ENCODE peak calls at places on chromosomes 12 and 14, in four cellular contexts. J is A549; Z is CD8-positive, alpha-beta T cell; U is DND-41. R is an unnamed sample.

GRCh38 chr12:132686831-132687210 is 321 bp downstream of the POLE start:
- DNase-seq in J (no peak), Z (peak; percentile 25), U (peak; percentile 47), R (no peak)

GRCh38 chr12:20268121-20268732 is 100.1 kb upstream of the PDE3A start:
- DNase-seq in J (peak; percentile 55), Z (no peak), U (peak; percentile 14), R (no peak)

GRCh38 chr12:59929091-59929490 is 333.3 kb downstream of the SLC16A7 start:
- DNase-seq in J (peak; percentile 55), Z (no peak), U (no peak), R (no peak)

GRCh38 chr14:77498120-77498979 is at the start of gene ISM2:
- DNase-seq in J (peak; percentile 32), Z (peak; percentile 45), U (no peak), R (no peak)

GRCh38 chr14:55721353-55721752 is 141.3 kb downstream of the KTN1 start:
- DNase-seq in J (peak; percentile 26), Z (no peak), U (peak; percentile 9), R (no peak)

GRCh38 chr12:29153231-29153630 is 4.2 kb downstream of the FAR2 start:
- DNase-seq in J (no peak), Z (no peak), U (no peak), R (peak; percentile 53)

GRCh38 chr12:128817115-128818015 is 6.4 kb downstream of the SLC15A4 start:
- DNase-seq in J (no peak), Z (no peak), U (no peak), R (no peak)

GRCh38 chr14:61948376-61948775 is 186.2 kb downstream of the SNAPC1 start:
- DNase-seq in J (no peak), Z (no peak), U (no peak), R (no peak)

GRCh38 chr14:76876076-76876475 is 49.9 kb downstream of the LRRC74A start:
- DNase-seq in J (peak; percentile 80), Z (peak; percentile 46), U (peak; percentile 54), R (peak; percentile 54)

GRCh38 chr12:106248849-106249371 is 1.1 kb upstream of the CKAP4 start:
- DNase-seq in J (no peak), Z (peak; percentile 47), U (no peak), R (peak; percentile 62)

GRCh38 chr12:3727877-3728632 is 24.9 kb downstream of the CRACR2A start:
- DNase-seq in J (no peak), Z (peak; percentile 68), U (peak; percentile 87), R (no peak)

GRCh38 chr14:105397350-105397931 is 897 bp upstream of the TEX22 start:
- DNase-seq in J (no peak), Z (no peak), U (no peak), R (no peak)
- H3K4me3 ChIP-seq in J (peak overlapping the region; percentile 100), Z (peak overlapping the region; percentile 76), U (peak overlapping the region; percentile 92), R (peak overlapping the region; percentile 86)

DNA sequence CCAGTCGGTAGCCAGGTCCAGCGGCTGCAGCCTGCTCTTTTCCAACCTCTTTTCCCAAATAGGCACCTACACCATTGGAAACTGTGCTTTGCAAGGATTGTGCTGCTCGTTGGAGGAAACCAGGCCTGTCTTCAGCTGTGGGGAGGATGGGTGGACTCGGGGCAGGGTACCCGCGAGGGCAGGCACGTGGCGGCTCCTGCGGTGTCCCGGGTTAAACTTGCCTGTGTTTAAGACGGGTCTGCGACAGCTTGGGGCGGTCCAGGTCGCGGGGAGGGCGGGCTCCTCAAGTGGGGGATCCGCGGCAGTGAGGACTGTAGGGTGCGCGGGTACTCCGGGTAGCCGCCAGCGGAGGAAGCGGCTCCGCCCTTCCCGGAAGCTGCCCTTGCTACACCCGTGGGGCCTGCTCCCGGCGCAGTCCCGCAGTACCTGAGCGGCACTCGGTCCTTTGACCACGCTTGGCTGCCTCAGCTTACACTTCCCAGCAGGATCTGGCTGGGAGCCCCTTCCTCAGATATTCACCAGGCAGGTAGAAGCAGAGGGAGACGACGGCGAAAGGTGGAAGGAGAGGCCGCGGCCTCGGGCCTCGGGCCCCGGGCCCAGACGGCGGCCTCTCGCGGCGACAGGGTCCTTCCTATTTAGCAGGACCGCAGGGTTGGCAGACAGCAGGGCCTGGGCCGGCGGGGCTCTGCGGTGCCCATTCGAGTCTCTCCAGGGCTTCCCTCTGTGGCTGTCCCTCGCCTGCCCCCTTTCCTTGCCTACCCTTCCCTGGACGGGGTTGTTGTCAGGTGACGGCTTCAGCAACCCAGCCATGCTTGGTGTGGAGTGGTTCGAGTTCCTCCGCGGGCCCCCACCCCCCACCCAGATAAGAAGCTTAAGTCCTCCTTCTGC is 2.9 kb downstream of the TTC6 start:
- DNase-seq in J (no peak), Z (no peak), U (no peak), R (no peak)
- H3K4me3 ChIP-seq in J (no peak overlapping the region), Z (no peak overlapping the region), U (no peak overlapping the region), R (no peak overlapping the region)

GRCh38 chr12:94684416-94684815 is 34.1 kb upstream of the TMCC3 start:
- DNase-seq in J (no peak), Z (no peak), U (no peak), R (no peak)

GRCh38 chr12:94690199-94690695 is 39.9 kb upstream of the TMCC3 start:
- DNase-seq in J (no peak), Z (no peak), U (no peak), R (no peak)

GRCh38 chr12:94686834-94687628 is 36.7 kb upstream of the TMCC3 start:
- DNase-seq in J (no peak), Z (no peak), U (no peak), R (no peak)

GRCh38 chr12:94689646-94690036 is 39.3 kb upstream of the TMCC3 start:
- DNase-seq in J (no peak), Z (no peak), U (no peak), R (no peak)

GRCh38 chr12:94689002-94689645 is 38.8 kb upstream of the TMCC3 start:
- DNase-seq in J (no peak), Z (no peak), U (no peak), R (no peak)
- H3K4me3 ChIP-seq in J (no peak overlapping the region), Z (no peak overlapping the region), U (no peak overlapping the region), R (no peak overlapping the region)

GRCh38 chr14:95875831-95876768 is 532 bp upstream of the TUNAR start:
- DNase-seq in J (no peak), Z (no peak), U (no peak), R (no peak)
- H3K4me3 ChIP-seq in J (no peak overlapping the region), Z (no peak overlapping the region), U (no peak overlapping the region), R (no peak overlapping the region)

R was measured in OCI-LY7.